ENCODE peak calls at places on chromosomes 4 and X, in seven cellular contexts. X is lung, P is IMR-90, S is PC-3, I is prostate gland, W is BE2C, Y is tibial artery. Z is an unnamed sample. For H3K36me3, the result is how much of the 10 kb centered on the place peaks cover.

GRCh38 chrX:133776072-133776471 is 209.3 kb downstream of the GPC3 start:
- DNase-seq in P (no peak), I (no peak), W (peak), X (no peak), S (peak), Y (no peak), Z (peak)

GRCh38 chrX:100928660-100929613 is at the start of gene XKRX:
- DNase-seq in P (no peak), Y (peak), X (peak), I (peak), S (peak), W (peak), Z (peak)

GRCh38 chr4:39353478-39354177 is 12.5 kb downstream of the RFC1 start:
- DNase-seq in I (no peak), S (no peak), W (no peak), P (peak), X (no peak), Y (no peak), Z (no peak)

GRCh38 chr4:153495480-153496206 is 29.5 kb downstream of the TMEM131L start:
- DNase-seq in Y (no peak), P (no peak), W (no peak), I (no peak), X (no peak), S (peak), Z (no peak)

GRCh38 chrX:118370921-118371624 is 25.2 kb downstream of the WDR44 start:
- DNase-seq in W (no peak), X (no peak), Y (no peak), P (peak), S (no peak), I (no peak), Z (peak)

GRCh38 chrX:2539586-2539985 is 38.8 kb upstream of the DHRSX start:
- DNase-seq in X (no peak), P (no peak), S (no peak), Y (no peak), I (no peak), W (no peak), Z (no peak)

GRCh38 chrX:1248381-1249061 is 20.1 kb upstream of the CSF2RA start:
- DNase-seq in P (no peak), W (no peak), S (no peak), X (no peak), Y (no peak), I (no peak), Z (peak)

GRCh38 chr4:23768541-23768940 is 121.3 kb downstream of the PPARGC1A start:
- DNase-seq in X (no peak), S (no peak), W (no peak), P (no peak), Y (no peak), I (no peak), Z (no peak)

GRCh38 chr4:48042979-48043461 is 26.4 kb downstream of the NIPAL1 start:
- DNase-seq in Y (no peak), X (no peak), I (no peak), P (no peak), W (no peak), S (no peak), Z (no peak)

DNA sequence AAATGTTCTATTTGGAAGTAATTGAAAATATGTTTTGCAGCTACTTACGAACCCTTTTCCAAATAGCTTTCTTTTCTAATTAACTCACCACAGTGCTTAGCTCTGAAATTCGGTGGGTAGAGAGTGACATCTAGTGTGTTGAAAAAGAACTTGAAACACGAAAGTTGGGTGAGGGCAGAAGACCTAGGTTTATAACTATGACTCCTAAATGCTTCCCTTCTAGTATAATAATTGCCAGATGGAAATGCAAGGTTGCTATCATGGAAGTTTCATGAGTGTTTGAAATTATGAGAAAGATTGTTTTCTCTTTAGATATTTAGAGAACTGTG is 77.2 kb upstream of the NOCT start:
- DNase-seq in W (no peak), P (peak), S (peak), X (no peak), I (no peak), Y (no peak), Z (peak)
- TF ChIP-seq CTCF in W (peak), P (peak), S (peak), X (no peak), I (no peak), Y (peak), Z (peak)

GRCh38 chr4:4269856-4270255 is 20.1 kb downstream of the LYAR start:
- DNase-seq in S (peak), I (no peak), W (no peak), X (peak), P (no peak), Y (no peak), Z (no peak)

GRCh38 chr4:4267981-4268380 is 20.0 kb upstream of the TMEM128 start:
- DNase-seq in S (no peak), P (no peak), X (no peak), W (no peak), I (no peak), Y (no peak), Z (peak)

GRCh38 chr4:4268753-4269152 is 20.7 kb upstream of the TMEM128 start:
- DNase-seq in X (no peak), P (no peak), S (no peak), I (no peak), W (no peak), Y (no peak), Z (no peak)

GRCh38 chr4:4270529-4270928 is 19.4 kb downstream of the LYAR start:
- DNase-seq in X (no peak), S (peak), P (no peak), Y (no peak), I (no peak), W (no peak), Z (no peak)

GRCh38 chr4:4269326-4269725 is 20.6 kb downstream of the LYAR start:
- DNase-seq in P (no peak), Y (no peak), X (no peak), I (no peak), S (no peak), W (no peak), Z (no peak)
- H3K36me3 ChIP-seq in P (under half), Y (half or more), X (under half), I (under half), S (under half), W (under half), Z (under half)

DNA sequence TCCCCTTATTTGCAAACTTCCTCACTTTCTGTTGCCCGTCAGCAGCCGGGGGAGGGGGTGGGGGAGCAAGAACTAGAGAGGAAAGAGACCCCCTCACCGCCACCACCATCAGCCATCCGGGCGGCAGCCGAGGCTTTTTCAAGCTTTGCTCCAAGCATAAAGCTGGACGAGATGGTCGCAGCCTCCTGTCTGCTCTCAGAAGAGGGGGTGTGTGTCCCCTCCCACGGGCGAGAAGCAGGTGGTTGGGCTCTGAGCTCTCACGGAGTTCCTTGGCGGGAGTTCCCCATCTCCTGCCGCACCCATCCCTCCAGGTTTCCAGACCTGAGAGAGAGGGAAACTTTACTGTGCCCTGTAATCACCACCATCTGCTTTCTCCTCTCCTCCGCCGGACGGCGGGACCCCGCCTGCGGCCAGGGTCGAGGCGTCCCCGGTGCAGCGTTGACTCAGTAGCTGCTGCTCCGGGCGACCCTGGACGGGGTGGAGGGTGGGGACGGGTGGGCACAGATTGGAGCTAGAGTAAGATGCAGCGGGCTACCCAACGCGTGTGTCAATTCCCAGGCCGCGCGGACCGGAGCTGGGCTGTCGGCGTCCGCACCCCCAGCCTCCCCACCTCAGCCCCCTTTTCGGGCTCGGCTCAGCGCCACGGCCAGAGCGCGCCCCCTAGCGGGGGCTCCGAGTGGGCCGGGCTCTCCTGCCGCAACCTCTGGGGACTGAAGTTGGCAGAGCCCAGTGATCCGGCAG is 4.8 kb upstream of the ARX start:
- DNase-seq in W (peak), S (no peak), I (no peak), Y (no peak), X (no peak), P (no peak), Z (peak)
- TF ChIP-seq CTCF in W (peak), S (peak), I (no peak), Y (no peak), X (no peak), P (peak), Z (peak)

DNA sequence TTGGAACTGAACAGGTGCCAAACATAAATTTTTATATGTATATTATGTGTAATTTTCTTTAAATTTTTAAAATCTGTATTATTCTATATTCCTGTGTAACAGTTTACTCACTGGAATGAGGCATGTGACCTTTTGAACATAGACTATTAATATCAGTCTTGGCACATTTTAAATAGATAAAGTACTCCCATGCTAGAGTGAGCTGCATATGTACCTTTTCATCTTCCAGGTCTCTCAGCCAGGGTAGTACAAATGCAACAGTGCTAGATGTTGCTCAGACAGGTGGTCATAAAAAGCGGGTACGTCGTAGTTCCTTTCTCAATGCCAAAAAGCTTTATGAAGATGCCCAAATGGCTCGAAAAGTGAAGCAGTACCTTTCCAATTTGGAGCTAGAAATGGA is 242.0 kb downstream of the RAPGEF2 start:
- DNase-seq in X (no peak), Y (no peak), P (no peak), W (no peak), S (no peak), I (no peak), Z (no peak)
- H3K36me3 ChIP-seq in X (under half), Y (half or more), P (under half), W (half or more), S (under half), I (under half), Z (under half)

DNA sequence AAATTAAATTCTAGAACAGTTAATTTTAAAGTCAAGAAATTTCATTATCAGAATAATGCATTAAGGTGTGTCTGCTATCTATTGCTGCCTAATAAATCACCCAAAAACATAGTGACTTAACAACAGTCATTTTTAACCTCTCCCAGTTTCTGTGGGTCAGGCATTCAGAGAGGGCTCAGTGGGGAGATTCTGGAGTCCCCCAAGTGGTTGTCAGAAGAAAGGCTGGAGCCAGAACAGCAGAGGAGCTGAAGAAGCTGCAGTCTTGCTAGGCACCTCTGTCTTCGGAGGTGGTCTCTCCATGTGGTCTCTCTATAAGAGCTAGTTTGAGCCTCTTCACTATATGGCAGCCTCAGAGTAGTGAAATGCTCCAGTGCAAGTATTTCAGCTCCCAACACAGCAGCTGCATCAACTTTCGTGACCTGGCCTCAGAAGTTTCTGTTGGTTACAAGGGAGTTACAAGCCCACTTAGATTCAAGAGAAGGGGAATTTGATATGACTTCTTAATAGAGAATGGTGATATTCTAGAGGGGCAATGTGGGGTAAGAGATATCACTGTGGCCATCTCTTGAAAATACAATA is 9.4 kb upstream of the HOPX start:
- DNase-seq in I (no peak), P (no peak), X (no peak), S (no peak), W (no peak), Y (no peak), Z (no peak)
- TF ChIP-seq CTCF in I (no peak), P (no peak), X (no peak), S (no peak), W (no peak), Y (no peak), Z (peak)

DNA sequence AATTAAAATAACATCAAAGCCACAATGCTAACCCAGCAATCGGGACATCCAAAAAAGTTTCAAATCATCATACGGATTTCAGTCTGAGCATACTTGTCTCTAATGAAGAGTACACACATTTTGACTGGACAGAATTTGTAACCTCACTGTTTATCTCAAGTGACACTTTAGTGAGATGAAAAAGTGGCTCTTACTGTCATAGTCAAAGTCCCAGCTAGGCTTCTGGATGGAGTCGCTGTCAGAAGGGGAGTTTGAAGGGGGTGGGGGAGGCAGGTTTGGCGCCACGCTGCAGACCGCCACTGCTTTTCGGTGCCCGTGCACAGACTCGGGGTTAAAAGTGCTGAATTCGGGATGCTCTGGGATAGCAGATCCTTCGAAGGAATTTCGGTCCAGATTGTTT is 41.0 kb upstream of the MTNR1A start:
- DNase-seq in S (no peak), I (no peak), X (no peak), Y (no peak), W (no peak), P (no peak), Z (no peak)
- H3K36me3 ChIP-seq in S (under half), I (under half), X (under half), Y (half or more), W (under half), P (half or more), Z (half or more)

GRCh38 chr4:101304916-101305315 is 42.4 kb downstream of the PPP3CA start:
- DNase-seq in P (peak), I (no peak), Y (no peak), S (peak), W (no peak), X (no peak), Z (peak)

GRCh38 chr4:101306764-101307615 is 40.3 kb downstream of the PPP3CA start:
- DNase-seq in S (no peak), X (no peak), Y (no peak), P (no peak), I (no peak), W (no peak), Z (peak)

GRCh38 chr4:101307901-101308300 is 39.4 kb downstream of the PPP3CA start:
- DNase-seq in I (no peak), S (peak), W (no peak), P (no peak), Y (no peak), X (no peak), Z (no peak)

GRCh38 chr4:101306225-101306624 is 41.1 kb downstream of the PPP3CA start:
- DNase-seq in W (no peak), I (no peak), X (peak), P (no peak), S (no peak), Y (no peak), Z (no peak)
- TF ChIP-seq CTCF in W (no peak), I (no peak), X (no peak), P (no peak), S (no peak), Y (no peak), Z (no peak)

GRCh38 chr4:1312821-1313640 is 23.3 kb downstream of the MAEA start:
- DNase-seq in S (no peak), I (no peak), X (no peak), P (no peak), Y (no peak), W (no peak), Z (no peak)
- H3K36me3 ChIP-seq in S (under half), I (under half), X (under half), P (under half), Y (half or more), W (half or more), Z (under half)

GRCh38 chr4:17492876-17493275 is 19.0 kb downstream of the QDPR start:
- DNase-seq in Y (no peak), I (no peak), P (no peak), S (no peak), W (no peak), X (no peak), Z (no peak)
- TF ChIP-seq CTCF in Y (no peak), I (no peak), P (no peak), S (no peak), W (no peak), X (no peak), Z (no peak)

DNA sequence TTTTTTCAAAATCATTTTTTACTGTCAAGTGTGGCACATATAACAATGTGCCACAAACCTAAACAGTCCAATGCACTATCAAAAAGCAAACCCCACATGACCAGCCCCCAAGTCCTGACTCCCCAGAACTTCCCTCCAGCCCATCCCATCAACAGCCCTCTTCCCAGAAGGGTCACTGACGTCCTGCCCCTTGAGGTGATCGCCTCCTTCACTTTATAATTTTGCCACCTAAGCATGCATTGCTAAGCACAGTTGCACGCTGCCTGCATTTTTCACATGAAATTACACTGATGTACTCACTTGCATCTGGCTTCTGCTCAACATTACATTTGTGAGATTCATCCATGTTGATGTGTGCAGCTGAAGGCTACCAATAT is 42.5 kb downstream of the HTRA3 start:
- DNase-seq in Y (no peak), S (no peak), W (no peak), X (no peak), I (no peak), P (no peak), Z (no peak)
- H3K36me3 ChIP-seq in Y (under half), S (under half), W (under half), X (under half), I (under half), P (under half), Z (under half)

Z was measured in cardiac muscle cell.